ENCODE peak calls at places on chromosomes 1 and 21, in five cellular contexts. Q is K562, P is pancreas, I is fibroblast of lung, H is RWPE1. Z is an unnamed sample.

GRCh38 chr1:233615571-233615970 is 1.7 kb downstream of the KCNK1 start:
- DNase-seq in H (peak; percentile 12), I (no peak), Q (no peak), P (no peak), Z (no peak)

GRCh38 chr1:188027613-188028012 is 1198.9 kb downstream of the PLA2G4A start:
- DNase-seq in I (peak; percentile 90), P (no peak), Q (no peak), H (peak; percentile 45), Z (no peak)

GRCh38 chr21:46068516-46069079 is 29.3 kb upstream of the COL6A2 start:
- DNase-seq in P (no peak), H (no peak), I (no peak), Q (no peak), Z (no peak)

GRCh38 chr21:31354604-31355443 is 10.8 kb upstream of the TIAM1 start:
- DNase-seq in Q (peak; percentile 17), P (no peak), H (peak; percentile 89), I (peak; percentile 57), Z (no peak)

GRCh38 chr1:177023710-177024109 is 140.8 kb downstream of the ASTN1 start:
- DNase-seq in I (no peak), Q (no peak), P (no peak), H (no peak), Z (no peak)

GRCh38 chr1:44587796-44588460 is 86.4 kb downstream of the TMEM53 start:
- DNase-seq in I (no peak), H (peak; percentile 40), P (peak; percentile 23), Q (peak; percentile 35), Z (peak; percentile 56)

GRCh38 chr1:47675047-47675675 is 237.3 kb downstream of the FOXD2 start:
- DNase-seq in H (no peak), I (no peak), Q (no peak), P (no peak), Z (no peak)

GRCh38 chr1:157230500-157230899 is 92.3 kb upstream of the ETV3 start:
- DNase-seq in H (no peak), Q (no peak), P (no peak), I (no peak), Z (no peak)

GRCh38 chr1:56045477-56045876 is 533.9 kb downstream of the PLPP3 start:
- DNase-seq in H (no peak), P (no peak), I (no peak), Q (no peak), Z (no peak)

GRCh38 chr1:110639724-110640386 is 33.7 kb upstream of the KCNA2 start:
- DNase-seq in Q (no peak), I (no peak), P (no peak), H (no peak), Z (no peak)

GRCh38 chr1:8782001-8782620 is 35.3 kb downstream of the RERE start:
- DNase-seq in I (no peak), H (no peak), P (no peak), Q (no peak), Z (no peak)

GRCh38 chr1:218330043-218330623 is 15.0 kb upstream of the TGFB2 start:
- DNase-seq in Q (peak; percentile 40), I (peak; percentile 69), H (no peak), P (no peak), Z (no peak)

GRCh38 chr1:161473363-161473762 is 31.9 kb upstream of the FCGR2A start:
- DNase-seq in I (peak; percentile 4), H (no peak), P (no peak), Q (peak; percentile 48), Z (peak; percentile 39)

GRCh38 chr1:181061487-181061886 is 27.0 kb upstream of the IER5 start:
- DNase-seq in H (no peak), I (no peak), Q (no peak), P (no peak), Z (no peak)

GRCh38 chr1:231918239-231919015 is 291.8 kb downstream of the DISC1 start:
- DNase-seq in P (no peak), I (peak; percentile 12), Q (no peak), H (no peak), Z (no peak)

GRCh38 chr1:172746091-172746949 is 87.4 kb downstream of the FASLG start:
- DNase-seq in Q (peak; percentile 66), P (no peak), H (peak; percentile 84), I (peak; percentile 99), Z (no peak)

GRCh38 chr1:207309775-207310273 is 11.7 kb upstream of the CD55 start:
- DNase-seq in P (no peak), I (peak; percentile 37), H (peak; percentile 87), Q (peak; percentile 76), Z (no peak)

GRCh38 chr1:229781453-229781852 is 155.4 kb downstream of the URB2 start:
- DNase-seq in P (peak; percentile 76), I (no peak), Q (no peak), H (no peak), Z (no peak)
- TF ChIP-seq CTCF in P (no peak), I (no peak), Q (no peak), H (no peak), Z (no peak)

GRCh38 chr1:227318852-227319607 is 738 bp upstream of the CDC42BPA start:
- DNase-seq in I (peak; percentile 33), P (peak; percentile 40), H (peak; percentile 45), Q (peak; percentile 56), Z (peak; percentile 51)
- TF ChIP-seq CTCF in I (no peak), P (no peak), H (no peak), Q (peak; percentile 1), Z (no peak)

GRCh38 chr1:196056966-196057365 is 551.3 kb downstream of the KCNT2 start:
- DNase-seq in H (no peak), I (no peak), P (no peak), Q (no peak), Z (peak; percentile 9)

GRCh38 chr1:196063952-196064351 is 544.3 kb downstream of the KCNT2 start:
- DNase-seq in H (no peak), Q (no peak), I (peak; percentile 5), P (no peak), Z (no peak)

GRCh38 chr1:196060539-196060938 is 547.7 kb downstream of the KCNT2 start:
- DNase-seq in Q (no peak), P (no peak), H (no peak), I (no peak), Z (no peak)

GRCh38 chr1:196063307-196063706 is 544.9 kb downstream of the KCNT2 start:
- DNase-seq in Q (no peak), I (peak; percentile 72), H (peak; percentile 57), P (no peak), Z (no peak)

DNA sequence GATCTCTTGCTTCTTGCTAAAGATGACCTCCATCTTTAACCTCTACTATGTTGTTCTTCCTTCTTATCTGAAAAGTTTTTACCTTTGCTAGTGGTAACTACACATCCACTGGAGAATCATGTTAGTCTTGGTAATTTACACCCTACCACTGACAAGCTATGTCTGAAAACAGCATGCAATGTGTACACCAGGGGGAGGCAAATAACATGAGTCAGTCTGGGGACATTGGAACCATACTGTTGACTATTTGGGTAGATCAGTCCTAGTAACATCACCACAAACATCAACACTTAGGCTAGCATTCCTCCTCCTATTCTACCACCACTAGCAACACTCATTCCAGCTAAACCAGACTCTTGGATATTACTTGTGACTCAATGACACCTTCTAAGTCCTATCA is 549.0 kb downstream of the KCNT2 start:
- DNase-seq in H (no peak), I (no peak), P (no peak), Q (peak; percentile 13), Z (no peak)
- TF ChIP-seq CTCF in H (no peak), I (no peak), P (no peak), Q (no peak), Z (no peak)

DNA sequence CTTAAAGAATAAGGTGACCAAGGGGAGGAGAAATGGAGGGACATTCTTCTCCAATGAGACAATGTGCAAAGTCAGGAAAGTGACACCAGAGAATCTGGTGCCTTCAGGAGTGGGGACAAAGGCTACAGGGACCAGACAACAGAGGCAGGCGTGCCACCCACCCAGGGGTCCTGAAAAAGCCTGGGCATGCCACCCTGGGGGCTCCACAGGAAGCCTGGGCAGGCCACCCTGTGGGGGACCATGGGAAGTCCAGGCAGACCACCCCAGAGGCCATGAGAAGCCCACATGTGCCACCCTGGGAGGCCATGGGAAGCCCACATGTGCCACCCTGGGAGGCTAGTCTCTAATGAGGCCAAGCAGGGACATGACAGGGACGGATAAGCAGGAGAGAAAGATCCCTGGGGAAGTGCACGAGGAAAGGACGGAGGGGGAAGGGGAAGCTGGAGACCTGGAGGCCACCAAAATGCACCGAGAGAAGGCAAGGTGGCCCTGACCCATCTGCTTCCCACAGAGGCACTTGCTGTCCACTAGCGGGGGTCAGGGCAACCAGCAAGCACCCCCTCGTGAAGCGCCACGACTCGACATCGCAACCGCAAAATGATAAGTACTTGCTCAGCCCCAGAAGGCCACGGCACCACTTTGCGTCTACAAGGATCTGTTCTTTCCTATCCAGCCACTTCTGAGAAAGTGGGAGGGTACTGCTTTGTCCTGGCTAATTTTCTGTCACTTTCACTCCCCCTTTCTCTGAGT is 7.2 kb upstream of the PDE9A start:
- DNase-seq in I (no peak), H (no peak), Q (no peak), P (no peak), Z (no peak)
- TF ChIP-seq CTCF in I (no peak), H (no peak), Q (no peak), P (no peak), Z (no peak)

GRCh38 chr1:3483380-3483779 is 28.9 kb downstream of the ARHGEF16 start:
- DNase-seq in H (no peak), P (no peak), I (no peak), Q (no peak), Z (no peak)

GRCh38 chr1:3481046-3481445 is 26.6 kb downstream of the ARHGEF16 start:
- DNase-seq in Q (no peak), P (no peak), H (no peak), I (no peak), Z (no peak)

GRCh38 chr1:3481836-3482589 is 27.5 kb downstream of the ARHGEF16 start:
- DNase-seq in H (peak; percentile 85), P (no peak), I (no peak), Q (peak; percentile 24), Z (no peak)

GRCh38 chr1:3483801-3484444 is 29.5 kb downstream of the ARHGEF16 start:
- DNase-seq in Q (peak; percentile 61), P (peak; percentile 73), H (peak; percentile 66), I (no peak), Z (peak; percentile 73)

GRCh38 chr1:3482590-3482899 is 28.1 kb downstream of the ARHGEF16 start:
- DNase-seq in Q (no peak), I (no peak), H (no peak), P (no peak), Z (no peak)
- TF ChIP-seq CTCF in Q (peak; percentile 42), I (peak; percentile 6), H (peak; percentile 61), P (no peak), Z (no peak)

GRCh38 chr1:32276328-32276727 is 15.6 kb upstream of the HDAC1 start:
- DNase-seq in I (no peak), H (no peak), Q (no peak), P (peak; percentile 30), Z (no peak)
- TF ChIP-seq CTCF in I (no peak), H (no peak), Q (no peak), P (no peak), Z (no peak)

Z was measured in nephron progenitor cell.